ENCODE peak calls at places on chromosomes 12 and 14, in nine cellular contexts. X is colonic mucosa, T is Calu3, J is lower lobe of right lung, N is AG10803, O is GM20000, Z is lower leg skin, G is PC-3, P is neural progenitor cell. M is an unnamed sample.
A peak's percentile ranks its signal among the peaks of the same experiment; 100 is the strongest.

GRCh38 chr12:68370006-68370590 is 37.9 kb upstream of the MDM1 start:
- DNase-seq in J (no peak), T (no peak), P (no peak), Z (no peak), X (no peak), O (no peak), G (peak; percentile 71), N (no peak), M (no peak)

GRCh38 chr14:69325646-69326265 is 65.8 kb downstream of the GALNT16 start:
- DNase-seq in G (peak; percentile 14), N (no peak), J (no peak), Z (no peak), X (no peak), O (no peak), P (no peak), T (no peak), M (no peak)

GRCh38 chr12:84243686-84244085 is 668.9 kb downstream of the SLC6A15 start:
- DNase-seq in G (no peak), X (no peak), Z (no peak), J (no peak), T (no peak), O (no peak), N (no peak), P (no peak), M (no peak)

GRCh38 chr12:122646568-122647220 is 56.5 kb downstream of the HCAR2 start:
- DNase-seq in T (no peak), O (peak; percentile 51), N (peak; percentile 86), G (peak; percentile 76), X (no peak), J (no peak), P (no peak), Z (peak; percentile 37), M (no peak)

GRCh38 chr14:61102549-61103466 is 121.8 kb downstream of the SLC38A6 start:
- DNase-seq in P (no peak), X (no peak), T (no peak), Z (no peak), J (no peak), G (peak; percentile 31), O (no peak), N (no peak), M (no peak)

GRCh38 chr12:11663128-11663527 is 13.7 kb downstream of the ETV6 start:
- DNase-seq in N (no peak), P (no peak), T (no peak), G (no peak), O (no peak), J (no peak), X (no peak), Z (no peak), M (no peak)

GRCh38 chr12:21542412-21542811 is 16.3 kb downstream of the SPX start:
- DNase-seq in O (no peak), T (no peak), Z (no peak), N (no peak), P (no peak), J (no peak), X (no peak), G (no peak), M (no peak)

GRCh38 chr12:116545936-116546335 is 13.2 kb upstream of the MAP1LC3B2 start:
- DNase-seq in X (no peak), J (no peak), N (no peak), P (no peak), T (no peak), Z (no peak), O (no peak), G (no peak), M (no peak)

GRCh38 chr14:91872517-91873470 is 5.5 kb upstream of the TC2N start:
- DNase-seq in P (no peak), O (no peak), G (peak; percentile 67), Z (peak; percentile 84), N (peak; percentile 86), J (peak; percentile 85), T (peak; percentile 92), X (peak; percentile 92), M (peak; percentile 89)

GRCh38 chr12:123945441-123946151 is 27.0 kb downstream of the CCDC92 start:
- DNase-seq in P (no peak), X (no peak), N (no peak), G (no peak), Z (no peak), T (no peak), O (no peak), J (no peak), M (no peak)

GRCh38 chr14:92495041-92495440 is 18.5 kb upstream of the RIN3 start:
- DNase-seq in X (no peak), T (no peak), P (peak; percentile 11), J (no peak), N (peak; percentile 47), Z (no peak), G (no peak), O (no peak), M (no peak)

GRCh38 chr12:119683816-119684215 is 15.9 kb downstream of the PRKAB1 start:
- DNase-seq in J (no peak), T (peak; percentile 38), N (no peak), O (no peak), P (no peak), Z (no peak), G (no peak), X (peak; percentile 27), M (no peak)

GRCh38 chr14:93648440-93649168 is 139.7 kb downstream of the PRIMA1 start:
- DNase-seq in Z (no peak), P (peak; percentile 61), N (no peak), T (peak; percentile 29), X (no peak), O (peak; percentile 5), J (no peak), G (peak; percentile 44), M (no peak)

GRCh38 chr12:51391047-51391837 is at the start of gene GALNT6:
- DNase-seq in G (peak; percentile 70), P (peak; percentile 67), X (peak; percentile 85), J (peak; percentile 69), N (no peak), O (peak; percentile 90), Z (no peak), T (peak; percentile 74), M (peak; percentile 84)

GRCh38 chr12:27905285-27906126 is 67.0 kb downstream of the PTHLH start:
- DNase-seq in O (no peak), X (no peak), N (no peak), T (no peak), P (no peak), G (no peak), J (no peak), Z (no peak), M (no peak)

GRCh38 chr12:27899151-27899661 is 73.3 kb downstream of the PTHLH start:
- DNase-seq in X (no peak), Z (no peak), J (no peak), T (no peak), P (no peak), G (peak; percentile 85), N (peak; percentile 99), O (no peak), M (no peak)

GRCh38 chr12:27901959-27902358 is 70.6 kb downstream of the PTHLH start:
- DNase-seq in G (no peak), O (no peak), X (no peak), T (no peak), N (peak; percentile 48), J (no peak), Z (no peak), P (no peak), M (no peak)

GRCh38 chr12:27900920-27901879 is 71.3 kb downstream of the PTHLH start:
- DNase-seq in P (no peak), J (no peak), T (no peak), G (no peak), X (no peak), Z (no peak), O (no peak), N (no peak), M (no peak)

DNA sequence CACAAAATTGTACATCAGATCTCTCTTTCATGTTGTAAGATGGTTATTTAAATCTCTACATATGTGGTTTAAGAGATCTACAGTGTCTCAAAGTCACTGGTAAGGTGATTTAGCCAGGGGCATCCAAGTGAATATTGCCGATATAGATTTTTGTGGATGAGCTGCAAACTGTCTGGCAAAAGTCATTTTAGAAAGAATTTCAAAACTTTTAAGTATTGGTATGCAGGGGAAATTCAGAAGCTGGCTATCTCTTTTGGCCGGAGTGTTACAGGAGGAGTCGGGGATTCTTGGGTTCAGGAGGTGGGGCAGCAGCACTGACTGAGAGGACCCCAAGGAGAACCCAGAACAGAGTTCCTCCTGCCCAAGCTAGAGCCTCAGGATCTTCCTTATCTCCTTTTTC is 69.9 kb downstream of the PTHLH start:
- DNase-seq in O (no peak), J (no peak), Z (no peak), G (no peak), N (no peak), P (no peak), X (no peak), T (no peak), M (no peak)
- TF ChIP-seq CTCF in O (no peak), J (no peak), Z (no peak), G (no peak), N (no peak), P (no peak), X (no peak), T (no peak), M (no peak)

GRCh38 chr14:96304956-96305355 is 48.9 kb downstream of the BDKRB1 start:
- DNase-seq in P (peak; percentile 69), J (no peak), X (no peak), N (no peak), O (no peak), G (peak; percentile 19), T (peak; percentile 6), Z (no peak), M (no peak)
- TF ChIP-seq CTCF in P (peak; percentile 58), J (no peak), X (no peak), N (peak; percentile 16), O (no peak), G (peak; percentile 40), T (no peak), Z (no peak), M (no peak)

DNA sequence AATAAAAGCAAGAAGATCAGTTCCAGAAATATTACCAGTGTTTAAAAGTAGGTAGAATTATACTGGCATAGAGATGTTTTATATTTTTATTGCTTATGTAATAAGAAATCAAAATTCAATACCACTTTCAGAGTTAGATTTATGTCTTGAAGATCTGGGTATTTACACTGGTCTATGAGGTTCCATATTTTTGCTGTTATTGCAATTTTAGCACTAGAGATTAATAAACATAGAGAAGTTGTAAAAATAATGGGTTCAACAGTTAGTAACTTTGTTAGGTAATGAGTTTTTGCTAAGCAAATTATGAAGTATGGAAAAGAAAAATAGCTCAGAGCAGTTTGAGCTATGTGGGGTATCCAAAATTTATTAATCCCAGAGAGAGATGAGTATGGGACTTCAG is 188.1 kb downstream of the SYT10 start:
- DNase-seq in Z (no peak), G (no peak), P (no peak), X (no peak), T (no peak), N (no peak), O (no peak), J (no peak), M (no peak)
- TF ChIP-seq CTCF in Z (no peak), G (no peak), P (no peak), X (no peak), T (no peak), N (no peak), O (no peak), J (no peak), M (no peak)

GRCh38 chr12:50003595-50003994 is 21.7 kb downstream of the RACGAP1 start:
- DNase-seq in G (no peak), X (no peak), P (no peak), J (no peak), T (no peak), O (no peak), N (peak; percentile 31), Z (no peak), M (no peak)

GRCh38 chr12:49998453-49998852 is 25.7 kb downstream of the AQP6 start:
- DNase-seq in N (no peak), O (no peak), Z (no peak), P (no peak), X (no peak), T (no peak), G (no peak), J (no peak), M (no peak)
- TF ChIP-seq CTCF in N (no peak), O (no peak), Z (no peak), P (no peak), X (no peak), T (no peak), G (no peak), J (no peak), M (no peak)

M was measured in kidney.